ENCODE peak calls at places on chromosomes 1 and 21, in nine cellular contexts. B, D, L, M, F, K, Y, P and R are unnamed samples. For H3K36me3, the result is how much of the 10 kb centered on the place peaks cover.

GRCh38 chr21:25283720-25284119 is 323.6 kb downstream of the MRPL39 start:
- DNase-seq in F (peak), D (no peak), P (no peak), B (peak), Y (peak), M (no peak), L (peak), K (no peak), R (peak)

GRCh38 chr21:23887709-23888303 is 1719.5 kb downstream of the MRPL39 start:
- DNase-seq in D (no peak), M (no peak), P (no peak), B (no peak), Y (no peak), K (no peak), L (no peak), F (no peak), R (no peak)

GRCh38 chr21:16115461-16115860 is 385.7 kb downstream of the USP25 start:
- DNase-seq in F (no peak), D (no peak), Y (no peak), L (no peak), P (no peak), B (no peak), K (no peak), M (no peak), R (no peak)

GRCh38 chr1:27234054-27234882 is at the start of gene WDTC1:
- DNase-seq in L (peak), P (peak), K (peak), Y (peak), F (peak), D (peak), M (peak), B (peak), R (peak)

GRCh38 chr1:115136106-115136505 is 46.8 kb upstream of the TSPAN2 start:
- DNase-seq in D (no peak), M (no peak), K (no peak), Y (no peak), B (peak), L (peak), P (no peak), F (no peak), R (peak)

GRCh38 chr1:92486251-92487077 is at the start of gene GFI1:
- DNase-seq in B (no peak), Y (no peak), K (no peak), P (no peak), D (peak), M (no peak), L (no peak), F (peak), R (no peak)

GRCh38 chr1:228315484-228315944 is 91.1 kb downstream of the TRIM11 start:
- DNase-seq in F (peak), P (no peak), Y (no peak), M (no peak), B (no peak), L (no peak), K (peak), D (peak), R (no peak)

GRCh38 chr1:100147875-100148274 is 14.9 kb downstream of the TRMT13 start:
- DNase-seq in L (no peak), F (no peak), B (no peak), D (no peak), P (no peak), Y (no peak), K (no peak), M (no peak), R (no peak)

GRCh38 chr1:109719337-109719837 is 7.3 kb downstream of the GSTM5 start:
- DNase-seq in B (peak), F (no peak), K (no peak), Y (peak), D (no peak), L (peak), P (no peak), M (no peak), R (peak)

GRCh38 chr1:153095764-153096163 is 1.4 kb upstream of the SPRR2E start:
- DNase-seq in D (no peak), Y (no peak), P (no peak), M (no peak), K (no peak), F (no peak), L (no peak), B (no peak), R (no peak)

GRCh38 chr1:47924649-47925048 is 72.5 kb downstream of the TRABD2B start:
- DNase-seq in B (no peak), D (no peak), L (no peak), Y (no peak), K (no peak), P (no peak), F (no peak), M (no peak), R (peak)

GRCh38 chr21:17775431-17776126 is 43.6 kb downstream of the C21orf91 start:
- DNase-seq in M (no peak), F (no peak), B (no peak), P (no peak), D (no peak), K (no peak), L (no peak), Y (no peak), R (no peak)

GRCh38 chr1:94068831-94069648 is 51.9 kb downstream of the ABCA4 start:
- DNase-seq in M (no peak), P (peak), B (peak), D (peak), K (peak), L (peak), Y (no peak), F (no peak), R (peak)

GRCh38 chr21:32336711-32337110 is 38.1 kb downstream of the MRAP start:
- DNase-seq in F (peak), B (peak), D (no peak), K (no peak), P (no peak), L (peak), Y (no peak), M (no peak), R (peak)

GRCh38 chr21:29181799-29182470 is 51.5 kb downstream of the MAP3K7CL start:
- DNase-seq in K (no peak), M (no peak), F (no peak), B (peak), Y (peak), D (no peak), P (no peak), L (peak), R (peak)

GRCh38 chr1:3530086-3530930 is 75.8 kb downstream of the ARHGEF16 start:
- DNase-seq in D (no peak), F (no peak), Y (no peak), P (no peak), K (no peak), B (no peak), M (no peak), L (no peak), R (no peak)

GRCh38 chr1:88612299-88612698 is 71.8 kb upstream of the PKN2 start:
- DNase-seq in L (no peak), F (no peak), B (no peak), D (no peak), Y (no peak), M (no peak), P (no peak), K (no peak), R (no peak)

GRCh38 chr1:87044840-87045239 is 130.4 kb downstream of the HS2ST1 start:
- DNase-seq in L (no peak), F (no peak), Y (no peak), K (no peak), P (no peak), B (no peak), D (no peak), M (no peak), R (no peak)

GRCh38 chr1:1415751-1416150 is 5.3 kb downstream of the ANKRD65 start:
- DNase-seq in D (peak), P (no peak), L (no peak), M (no peak), B (no peak), K (no peak), Y (no peak), F (no peak), R (no peak)
- TF ChIP-seq CTCF in D (no peak), P (no peak), L (no peak), M (no peak), B (no peak), K (no peak), Y (no peak), F (no peak), R (no peak)

DNA sequence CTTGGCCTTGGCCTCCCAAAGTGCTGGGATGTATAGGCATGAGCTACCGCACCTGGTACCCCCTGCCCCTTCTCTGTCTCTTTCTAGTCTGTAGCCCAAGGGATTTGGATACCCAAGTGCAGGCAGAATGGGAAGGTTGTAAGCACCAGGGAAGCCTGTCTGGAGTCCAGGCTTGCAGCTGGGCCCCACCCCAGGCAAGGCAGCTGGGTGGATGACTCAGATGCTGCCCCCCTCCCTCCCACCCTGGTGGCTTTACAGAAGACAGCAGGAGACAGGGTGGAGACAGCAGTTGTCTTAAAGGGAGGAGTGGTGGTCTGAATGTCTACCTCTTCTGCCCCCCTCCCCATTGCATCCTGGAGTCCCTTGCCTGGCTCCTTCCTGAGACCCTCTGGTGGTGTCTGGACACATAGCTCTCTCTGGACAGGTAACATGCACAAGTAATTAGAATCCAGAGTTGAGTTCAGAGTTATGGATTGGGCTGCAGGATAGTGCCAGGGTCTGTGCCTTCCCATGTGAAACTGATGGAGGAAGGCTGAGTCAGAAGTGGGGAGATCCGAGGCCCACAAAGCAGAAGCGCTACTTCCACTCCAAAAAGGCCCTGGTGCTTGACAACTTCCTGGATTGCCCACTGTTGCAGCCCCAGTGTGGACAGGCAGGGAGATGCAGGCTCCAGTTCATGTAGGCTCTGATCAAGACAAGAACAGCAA is 5.1 kb downstream of the LMNA start:
- DNase-seq in Y (no peak), P (no peak), L (peak), F (peak), M (peak), K (no peak), B (peak), D (peak), R (peak)
- H3K4me3 ChIP-seq in Y (peak), P (peak), L (peak), F (no peak), M (peak), K (peak), B (peak), D (peak), R (no peak)

DNA sequence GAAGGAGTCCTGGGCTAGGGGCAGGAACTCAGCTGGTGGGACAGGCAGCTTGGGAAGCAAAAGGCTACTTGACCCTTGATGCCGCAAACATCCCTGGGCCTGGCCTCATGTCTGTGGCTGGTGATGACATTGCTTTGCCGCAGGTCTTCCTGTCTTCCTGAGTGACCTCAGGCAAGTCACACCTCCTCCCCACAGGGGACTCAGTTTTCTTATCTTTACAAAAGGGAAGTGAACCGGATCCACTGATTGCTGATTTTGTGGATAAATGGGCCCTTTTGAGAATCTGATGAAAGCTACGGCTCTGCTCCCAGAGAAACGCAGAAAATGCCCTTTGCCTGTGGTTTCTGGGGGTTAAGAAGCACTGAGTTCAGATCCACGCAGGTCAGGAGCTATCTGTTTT is 20.7 kb downstream of the PLOD1 start:
- DNase-seq in F (no peak), K (no peak), Y (no peak), P (no peak), L (no peak), B (no peak), D (no peak), M (no peak), R (no peak)
- H3K36me3 ChIP-seq in F (under half), K (under half), Y (under half), P (under half), L (under half), B (under half), D (under half), M (under half), R (under half)

DNA sequence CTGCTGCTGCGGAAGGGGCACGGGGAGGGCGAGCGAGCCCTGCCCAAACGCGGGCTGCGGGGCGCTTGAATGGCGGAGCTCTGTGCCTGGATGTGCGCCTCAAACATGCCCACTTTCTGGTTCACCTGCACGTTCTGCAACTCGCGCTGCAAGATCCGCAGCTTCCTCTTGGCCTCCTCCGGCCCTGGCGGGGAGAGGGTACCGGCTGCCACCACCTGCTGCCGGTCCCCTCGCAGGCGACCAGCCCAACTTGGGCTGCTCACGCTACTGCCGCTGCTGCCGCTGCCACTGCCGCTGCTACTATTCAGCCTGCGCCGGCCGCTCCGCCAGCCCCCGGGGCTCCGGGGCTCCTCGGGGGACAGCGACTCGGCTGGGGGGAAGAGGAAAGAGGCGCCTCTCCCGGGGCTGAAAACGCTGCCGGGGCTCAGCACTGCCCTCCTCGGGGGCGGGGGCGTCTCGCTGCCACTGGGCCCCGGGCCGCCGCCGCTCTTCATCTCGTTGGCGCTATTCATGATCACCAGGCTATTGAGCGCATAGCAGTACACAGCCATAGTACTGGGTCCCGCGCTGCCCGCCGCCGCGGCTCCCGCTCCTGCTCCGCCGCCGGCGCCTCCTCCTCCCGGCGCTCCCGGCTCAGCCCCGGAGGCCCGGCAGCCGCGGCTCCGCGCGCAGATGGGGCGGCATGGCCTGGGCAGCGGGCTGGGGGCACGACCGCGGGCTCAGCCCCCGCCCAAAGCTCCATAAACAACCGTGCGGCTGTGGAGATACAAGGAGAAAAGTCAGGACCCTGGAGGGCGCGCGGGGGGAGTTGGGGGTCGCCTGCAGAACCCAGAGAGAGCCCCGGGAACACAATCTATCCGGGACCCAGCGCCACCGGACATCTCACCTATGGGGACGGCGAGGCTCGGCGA is 1.9 kb downstream of the ITPKB start:
- DNase-seq in D (peak), L (no peak), K (peak), F (peak), Y (no peak), P (peak), M (no peak), B (peak), R (peak)
- TF ChIP-seq CTCF in D (peak), L (no peak), K (no peak), F (no peak), Y (no peak), P (no peak), M (peak), B (no peak), R (no peak)